ENCODE peak calls at places on chromosome 21, in eight cellular contexts. X is heart left ventricle; A is cardiac muscle cell; C is effector memory CD4-positive, alpha-beta T cell; H is CD8-positive, alpha-beta T cell; O is small intestine; U is ovary; P is tibial artery. T is an unnamed sample. For H3K36me3 and H3K9me3, the result is how much of the 10 kb centered on the place peaks cover.

GRCh38 chr21:39048574-39048973 is 134.7 kb downstream of the PSMG1 start:
- DNase-seq in H (no peak), X (no peak), C (no peak), U (no peak), A (peak), O (no peak), P (no peak), T (no peak)

GRCh38 chr21:31484219-31484618 is 140.2 kb upstream of the TIAM1 start:
- DNase-seq in U (no peak), H (no peak), P (no peak), X (no peak), O (no peak), C (no peak), A (no peak), T (no peak)

GRCh38 chr21:34807146-34807880 is 138.5 kb downstream of the CLIC6 start:
- DNase-seq in X (no peak), O (no peak), A (peak), C (peak), H (no peak), P (no peak), U (no peak), T (peak)

GRCh38 chr21:41121785-41122415 is 46.1 kb upstream of the BACE2 start:
- DNase-seq in C (no peak), P (peak), U (peak), H (no peak), X (peak), O (peak), A (peak), T (no peak)

GRCh38 chr21:45278156-45278911 is 9.4 kb downstream of the POFUT2 start:
- DNase-seq in P (peak), X (no peak), O (no peak), C (no peak), U (no peak), A (no peak), H (no peak), T (no peak)

GRCh38 chr21:31612889-31613785 is 46.4 kb upstream of the SOD1 start:
- DNase-seq in O (no peak), U (no peak), A (peak), C (no peak), H (no peak), X (no peak), P (no peak), T (peak)

GRCh38 chr21:42056996-42057689 is 14.0 kb upstream of the UMODL1 start:
- DNase-seq in X (no peak), U (no peak), H (no peak), O (peak), C (no peak), A (peak), P (peak), T (peak)

GRCh38 chr21:17622018-17622417 is 9.3 kb upstream of the BTG3 start:
- DNase-seq in C (no peak), A (no peak), U (no peak), P (no peak), H (no peak), O (no peak), X (no peak), T (no peak)

GRCh38 chr21:43016728-43017127 is 42.4 kb downstream of the PKNOX1 start:
- DNase-seq in A (no peak), O (no peak), H (no peak), X (no peak), U (no peak), C (no peak), P (no peak), T (no peak)

GRCh38 chr21:40841524-40842196 is 5.3 kb downstream of the DSCAM start:
- DNase-seq in U (no peak), H (no peak), P (peak), O (peak), C (no peak), A (no peak), X (peak), T (peak)

GRCh38 chr21:29217818-29218252 is 80.9 kb upstream of the BACH1 start:
- DNase-seq in A (peak), H (no peak), O (no peak), X (no peak), C (no peak), P (no peak), U (no peak), T (no peak)
- H3K27ac ChIP-seq in A (no peak), H (no peak), O (no peak), X (peak), C (no peak), P (no peak), U (no peak), T (no peak)

DNA sequence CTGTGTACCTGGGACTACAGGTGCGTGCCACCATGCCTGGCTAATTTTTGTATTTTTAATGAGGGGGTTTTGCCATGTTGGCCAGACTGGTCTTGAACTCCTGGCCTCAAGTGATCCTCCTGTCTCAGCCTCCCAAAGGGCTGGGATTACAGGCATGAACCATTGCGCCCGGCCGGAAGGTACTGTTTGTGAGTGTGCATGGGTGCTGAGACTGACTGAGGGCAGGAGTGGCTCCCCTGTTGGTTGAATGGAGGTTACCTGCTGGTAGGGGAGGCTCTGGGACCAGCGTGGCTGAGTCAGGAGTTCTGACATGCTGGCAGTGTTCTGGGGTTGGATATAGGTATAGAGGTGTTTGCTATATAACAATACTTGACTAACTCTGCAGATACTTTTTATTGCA is 10.4 kb downstream of the PRMT2 start:
- DNase-seq in P (no peak), C (no peak), H (no peak), A (no peak), U (no peak), O (no peak), X (no peak), T (no peak)
- H3K36me3 ChIP-seq in P (half or more), C (half or more), H (half or more), A (half or more), U (under half), O (under half), X (half or more), T (half or more)

DNA sequence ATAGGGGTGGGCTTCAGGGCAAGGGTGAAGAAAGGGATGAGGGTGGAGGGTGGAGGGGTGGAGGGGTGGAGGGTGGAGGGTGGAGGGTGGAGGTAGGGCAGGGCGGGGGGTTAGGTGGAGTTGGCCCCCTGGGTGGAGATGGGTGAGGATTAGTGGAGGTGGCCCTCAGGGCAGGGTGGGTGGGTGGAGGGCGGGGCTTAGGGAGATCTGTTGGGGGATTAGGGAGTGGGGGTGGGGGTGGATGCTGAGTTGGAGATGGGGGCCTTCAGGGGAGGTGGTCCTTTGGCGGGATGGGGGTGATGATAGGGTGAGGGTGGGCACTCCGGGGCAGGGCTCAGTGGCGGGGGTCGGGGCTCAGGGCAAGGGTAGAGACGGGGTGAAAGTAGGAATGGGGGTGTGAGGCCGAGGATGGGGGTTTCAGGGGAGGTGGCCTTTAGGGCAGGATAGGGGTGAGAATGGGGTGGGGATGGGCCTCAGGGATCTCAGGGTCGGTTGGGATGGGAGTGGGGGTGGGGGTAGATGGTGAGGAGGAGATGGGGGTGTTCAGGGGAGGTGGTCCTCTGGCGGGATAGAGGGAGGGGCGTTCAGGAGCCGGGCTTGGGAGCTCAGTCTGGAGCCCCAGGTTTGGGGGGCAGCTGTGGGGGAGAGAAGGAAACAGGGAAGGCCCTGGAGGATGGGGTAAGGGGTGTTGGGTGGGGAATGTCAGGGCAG is 796 bp upstream of the DNMT3L start:
- DNase-seq in A (no peak), U (no peak), C (no peak), H (no peak), X (no peak), P (no peak), O (no peak), T (no peak)
- H3K9me3 ChIP-seq in A (under half), U (under half), C (under half), H (under half), X (under half), P (under half), O (under half), T (under half)

GRCh38 chr21:15066231-15066577 is 1.4 kb upstream of the NRIP1 start:
- DNase-seq in U (no peak), P (no peak), H (no peak), A (no peak), X (no peak), O (peak), C (no peak), T (no peak)
- H3K27ac ChIP-seq in U (peak), P (peak), H (peak), A (no peak), X (peak), O (peak), C (peak), T (peak)

DNA sequence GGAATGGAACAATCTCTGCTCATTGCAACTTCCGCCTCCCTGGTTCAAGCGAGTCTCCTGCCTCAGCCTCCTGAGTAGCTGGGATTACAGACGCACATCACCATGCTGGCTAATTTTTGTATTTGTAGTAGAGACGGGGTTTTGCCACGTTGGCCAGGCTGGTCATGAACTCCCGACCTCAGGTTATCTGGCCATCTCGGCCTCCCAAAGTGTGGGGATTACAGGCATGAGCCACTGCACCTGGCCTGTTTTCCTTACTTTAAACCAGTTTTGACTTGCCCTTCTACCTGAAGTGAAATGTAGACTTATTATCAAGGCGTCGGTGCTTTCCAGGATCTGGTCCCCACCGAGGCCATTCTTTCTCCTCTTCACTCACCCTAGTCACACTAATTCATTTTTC is 141.8 kb downstream of the DYRK1A start:
- DNase-seq in U (no peak), P (no peak), C (no peak), O (no peak), A (no peak), X (no peak), H (no peak), T (no peak)
- H3K36me3 ChIP-seq in U (under half), P (half or more), C (half or more), O (under half), A (half or more), X (half or more), H (half or more), T (under half)

DNA sequence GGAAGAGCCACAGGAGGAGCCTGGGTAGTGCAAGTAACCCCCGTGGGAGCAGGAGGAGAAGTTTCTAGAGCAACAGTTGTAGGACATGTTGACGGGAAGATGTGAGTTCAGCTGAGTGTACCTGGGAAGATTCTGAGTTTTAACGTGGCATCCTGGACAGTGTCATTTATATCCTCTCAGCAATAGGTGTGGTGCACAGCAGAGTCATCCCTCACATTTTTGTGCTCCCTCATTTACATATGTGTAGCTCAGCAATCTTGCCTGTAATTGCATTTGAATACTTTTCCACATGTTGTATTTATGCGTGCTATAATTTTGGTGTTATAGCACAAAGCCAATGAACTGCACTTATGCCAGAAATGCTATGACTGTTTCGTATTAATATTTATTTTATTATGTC is at the start of gene KRTAP13-3:
- DNase-seq in X (no peak), O (no peak), U (no peak), A (no peak), C (no peak), P (no peak), H (no peak), T (no peak)
- H3K9me3 ChIP-seq in X (under half), O (under half), U (under half), A (under half), C (under half), P (under half), H (under half), T (under half)